ENCODE peak calls at places on chromosomes 13 and 19, in eight cellular contexts. One of them, this sample, is unnamed.

GRCh38 chr19:29967623-29968022 is 25.6 kb downstream of the URI1 start:
- DNase-seq in GM23338: no peak
- DNase-seq in HepG2: no peak
- DNase-seq in SK-N-SH: no peak
- DNase-seq in K562: peak
- DNase-seq in HCT116: no peak
- DNase-seq in GM12878: no peak
- DNase-seq in Panc1: no peak
- DNase-seq in this sample: peak

GRCh38 chr13:51125495-51126226 is 14.6 kb upstream of the C13orf42 start:
- DNase-seq in GM23338: peak
- DNase-seq in HepG2: peak
- DNase-seq in SK-N-SH: peak
- DNase-seq in K562: peak
- DNase-seq in HCT116: peak
- DNase-seq in GM12878: peak
- DNase-seq in Panc1: peak
- DNase-seq in this sample: peak

GRCh38 chr13:113854238-113855011 is 9.5 kb downstream of the GAS6 start:
- DNase-seq in GM23338: no peak
- DNase-seq in HepG2: no peak
- DNase-seq in SK-N-SH: no peak
- DNase-seq in K562: no peak
- DNase-seq in HCT116: no peak
- DNase-seq in GM12878: no peak
- DNase-seq in Panc1: no peak
- DNase-seq in this sample: no peak

GRCh38 chr13:28401303-28402056 is 93.4 kb downstream of the FLT1 start:
- DNase-seq in GM23338: no peak
- DNase-seq in HepG2: no peak
- DNase-seq in SK-N-SH: no peak
- DNase-seq in K562: peak
- DNase-seq in HCT116: no peak
- DNase-seq in GM12878: peak
- DNase-seq in Panc1: no peak
- DNase-seq in this sample: peak

GRCh38 chr13:53191091-53191490 is 162.5 kb downstream of the OLFM4 start:
- DNase-seq in GM23338: peak
- DNase-seq in HepG2: no peak
- DNase-seq in SK-N-SH: no peak
- DNase-seq in K562: no peak
- DNase-seq in HCT116: no peak
- DNase-seq in GM12878: no peak
- DNase-seq in Panc1: no peak
- DNase-seq in this sample: no peak

GRCh38 chr19:4108767-4109625 is 14.9 kb downstream of the MAP2K2 start:
- DNase-seq in GM23338: no peak
- DNase-seq in HepG2: no peak
- DNase-seq in SK-N-SH: no peak
- DNase-seq in K562: no peak
- DNase-seq in HCT116: no peak
- DNase-seq in GM12878: peak
- DNase-seq in Panc1: no peak
- DNase-seq in this sample: peak

GRCh38 chr19:14089662-14090508 is 666 bp downstream of the SAMD1 start:
- DNase-seq in GM23338: peak
- DNase-seq in HepG2: no peak
- DNase-seq in SK-N-SH: peak
- DNase-seq in K562: peak
- DNase-seq in HCT116: no peak
- DNase-seq in GM12878: no peak
- DNase-seq in Panc1: no peak
- DNase-seq in this sample: no peak

GRCh38 chr19:8528500-8528899 is 14.5 kb upstream of the ZNF414 start:
- DNase-seq in GM23338: no peak
- DNase-seq in HepG2: no peak
- DNase-seq in SK-N-SH: no peak
- DNase-seq in K562: no peak
- DNase-seq in HCT116: no peak
- DNase-seq in GM12878: no peak
- DNase-seq in Panc1: no peak
- DNase-seq in this sample: no peak

GRCh38 chr13:76440568-76440967 is 445.6 kb downstream of the KCTD12 start:
- DNase-seq in GM23338: no peak
- DNase-seq in HepG2: no peak
- DNase-seq in SK-N-SH: no peak
- DNase-seq in K562: no peak
- DNase-seq in HCT116: no peak
- DNase-seq in GM12878: peak
- DNase-seq in Panc1: no peak
- DNase-seq in this sample: peak

GRCh38 chr13:84528408-84529055 is 646.3 kb upstream of the SLITRK1 start:
- DNase-seq in GM23338: no peak
- DNase-seq in HepG2: no peak
- DNase-seq in SK-N-SH: no peak
- DNase-seq in K562: no peak
- DNase-seq in HCT116: no peak
- DNase-seq in GM12878: no peak
- DNase-seq in Panc1: no peak
- DNase-seq in this sample: no peak

GRCh38 chr13:98664510-98664909 is 87.6 kb upstream of the STK24 start:
- DNase-seq in GM23338: no peak
- DNase-seq in HepG2: no peak
- DNase-seq in SK-N-SH: no peak
- DNase-seq in K562: no peak
- DNase-seq in HCT116: no peak
- DNase-seq in GM12878: no peak
- DNase-seq in Panc1: no peak
- DNase-seq in this sample: no peak

GRCh38 chr19:1577090-1577928 is 9.2 kb upstream of the MEX3D start:
- DNase-seq in GM23338: no peak
- DNase-seq in HepG2: no peak
- DNase-seq in SK-N-SH: no peak
- DNase-seq in K562: no peak
- DNase-seq in HCT116: no peak
- DNase-seq in GM12878: no peak
- DNase-seq in Panc1: no peak
- DNase-seq in this sample: no peak

GRCh38 chr19:10829967-10830366 is 6.0 kb downstream of the TMED1 start:
- DNase-seq in GM23338: no peak
- DNase-seq in HepG2: no peak
- DNase-seq in SK-N-SH: peak
- DNase-seq in K562: no peak
- DNase-seq in HCT116: no peak
- DNase-seq in GM12878: no peak
- DNase-seq in Panc1: no peak
- DNase-seq in this sample: no peak

GRCh38 chr13:31201341-31202024 is 1.7 kb downstream of the B3GLCT start:
- DNase-seq in GM23338: no peak
- DNase-seq in HepG2: no peak
- DNase-seq in SK-N-SH: peak
- DNase-seq in K562: no peak
- DNase-seq in HCT116: no peak
- DNase-seq in GM12878: no peak
- DNase-seq in Panc1: no peak
- DNase-seq in this sample: no peak

DNA sequence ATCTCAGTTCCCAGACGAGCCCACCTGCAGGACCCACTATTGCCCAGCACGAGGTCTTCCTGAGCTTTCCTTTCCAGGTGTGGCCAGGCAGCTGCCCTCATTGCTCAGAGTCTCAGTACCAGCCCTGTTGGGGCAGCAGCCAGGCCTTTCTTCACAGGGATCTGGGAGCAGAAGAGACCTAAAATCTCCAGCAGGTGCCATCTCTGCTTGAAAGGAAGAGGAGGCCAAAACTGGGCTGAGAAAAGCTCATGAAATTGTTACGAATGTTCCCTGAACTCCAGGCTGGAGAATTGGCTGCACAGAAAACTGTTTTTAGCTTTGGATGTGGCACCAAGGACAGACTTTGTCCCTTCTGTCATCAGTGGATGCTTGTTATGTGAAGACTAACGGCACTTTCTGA is 8.7 kb upstream of the PEPD start:
- DNase-seq in GM23338: no peak
- DNase-seq in HepG2: no peak
- DNase-seq in SK-N-SH: no peak
- DNase-seq in K562: no peak
- DNase-seq in HCT116: no peak
- DNase-seq in GM12878: no peak
- DNase-seq in Panc1: no peak
- DNase-seq in this sample: no peak
- TF ChIP-seq REST in GM23338: no peak
- TF ChIP-seq REST in HepG2: no peak
- TF ChIP-seq REST in SK-N-SH: no peak
- TF ChIP-seq REST in K562: no peak
- TF ChIP-seq REST in HCT116: no peak
- TF ChIP-seq REST in GM12878: no peak
- TF ChIP-seq REST in Panc1: no peak
- TF ChIP-seq REST in this sample: no peak

GRCh38 chr13:34347784-34348573 is 530.0 kb downstream of the RFC3 start:
- DNase-seq in GM23338: peak
- DNase-seq in HepG2: peak
- DNase-seq in SK-N-SH: no peak
- DNase-seq in K562: no peak
- DNase-seq in HCT116: no peak
- DNase-seq in GM12878: no peak
- DNase-seq in Panc1: no peak
- DNase-seq in this sample: no peak

GRCh38 chr13:34346626-34347025 is 528.7 kb downstream of the RFC3 start:
- DNase-seq in GM23338: no peak
- DNase-seq in HepG2: no peak
- DNase-seq in SK-N-SH: no peak
- DNase-seq in K562: no peak
- DNase-seq in HCT116: no peak
- DNase-seq in GM12878: no peak
- DNase-seq in Panc1: no peak
- DNase-seq in this sample: no peak

GRCh38 chr13:34351134-34351533 is 533.2 kb downstream of the RFC3 start:
- DNase-seq in GM23338: no peak
- DNase-seq in HepG2: no peak
- DNase-seq in SK-N-SH: no peak
- DNase-seq in K562: no peak
- DNase-seq in HCT116: no peak
- DNase-seq in GM12878: no peak
- DNase-seq in Panc1: no peak
- DNase-seq in this sample: no peak

GRCh38 chr13:34345601-34345939 is 527.6 kb downstream of the RFC3 start:
- DNase-seq in GM23338: peak
- DNase-seq in HepG2: no peak
- DNase-seq in SK-N-SH: no peak
- DNase-seq in K562: no peak
- DNase-seq in HCT116: no peak
- DNase-seq in GM12878: no peak
- DNase-seq in Panc1: no peak
- DNase-seq in this sample: no peak

DNA sequence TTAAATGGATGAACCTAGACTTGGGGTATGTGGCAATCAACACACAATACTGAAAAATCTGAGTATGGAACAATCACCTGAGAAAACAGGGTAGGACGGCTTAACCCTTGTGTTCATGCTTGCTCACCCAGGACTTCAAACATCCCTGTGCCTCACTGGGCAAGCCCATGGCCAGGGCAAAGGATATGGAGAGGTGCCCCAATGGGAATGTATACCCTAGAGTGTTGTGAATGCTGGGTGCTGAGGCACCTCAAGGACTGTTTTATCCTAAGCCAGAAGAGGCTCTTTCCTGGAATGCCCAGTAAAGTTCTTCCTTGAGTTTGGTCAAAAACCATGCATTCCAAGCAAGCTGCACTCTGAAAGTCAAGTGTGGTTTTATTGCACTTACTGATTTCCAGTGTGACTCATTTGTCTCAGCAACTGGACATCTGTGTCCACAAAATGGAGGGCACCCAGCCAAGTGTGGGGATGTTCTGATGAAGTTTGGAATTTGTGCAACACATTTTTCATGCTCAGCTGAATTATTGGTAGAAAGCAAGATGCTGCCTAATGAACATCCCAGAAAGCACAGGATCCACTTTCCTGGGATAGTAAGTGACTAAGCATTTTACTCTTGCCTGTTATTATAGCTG is 531.3 kb downstream of the RFC3 start:
- DNase-seq in GM23338: no peak
- DNase-seq in HepG2: no peak
- DNase-seq in SK-N-SH: no peak
- DNase-seq in K562: no peak
- DNase-seq in HCT116: no peak
- DNase-seq in GM12878: no peak
- DNase-seq in Panc1: no peak
- DNase-seq in this sample: no peak
- TF ChIP-seq POLR2AphosphoS5 in GM23338: no peak
- TF ChIP-seq POLR2AphosphoS5 in HepG2: no peak
- TF ChIP-seq POLR2AphosphoS5 in SK-N-SH: peak
- TF ChIP-seq POLR2AphosphoS5 in K562: no peak
- TF ChIP-seq POLR2AphosphoS5 in HCT116: no peak
- TF ChIP-seq POLR2AphosphoS5 in GM12878: no peak
- TF ChIP-seq POLR2AphosphoS5 in Panc1: no peak
- TF ChIP-seq POLR2AphosphoS5 in this sample: no peak

GRCh38 chr19:50387176-50387867 is 3.2 kb downstream of the POLD1 start:
- DNase-seq in GM23338: no peak
- DNase-seq in HepG2: no peak
- DNase-seq in SK-N-SH: no peak
- DNase-seq in K562: no peak
- DNase-seq in HCT116: no peak
- DNase-seq in GM12878: no peak
- DNase-seq in Panc1: no peak
- DNase-seq in this sample: peak
- TF ChIP-seq REST in GM23338: no peak
- TF ChIP-seq REST in HepG2: no peak
- TF ChIP-seq REST in SK-N-SH: no peak
- TF ChIP-seq REST in K562: no peak
- TF ChIP-seq REST in HCT116: no peak
- TF ChIP-seq REST in GM12878: no peak
- TF ChIP-seq REST in Panc1: no peak
- TF ChIP-seq REST in this sample: no peak

DNA sequence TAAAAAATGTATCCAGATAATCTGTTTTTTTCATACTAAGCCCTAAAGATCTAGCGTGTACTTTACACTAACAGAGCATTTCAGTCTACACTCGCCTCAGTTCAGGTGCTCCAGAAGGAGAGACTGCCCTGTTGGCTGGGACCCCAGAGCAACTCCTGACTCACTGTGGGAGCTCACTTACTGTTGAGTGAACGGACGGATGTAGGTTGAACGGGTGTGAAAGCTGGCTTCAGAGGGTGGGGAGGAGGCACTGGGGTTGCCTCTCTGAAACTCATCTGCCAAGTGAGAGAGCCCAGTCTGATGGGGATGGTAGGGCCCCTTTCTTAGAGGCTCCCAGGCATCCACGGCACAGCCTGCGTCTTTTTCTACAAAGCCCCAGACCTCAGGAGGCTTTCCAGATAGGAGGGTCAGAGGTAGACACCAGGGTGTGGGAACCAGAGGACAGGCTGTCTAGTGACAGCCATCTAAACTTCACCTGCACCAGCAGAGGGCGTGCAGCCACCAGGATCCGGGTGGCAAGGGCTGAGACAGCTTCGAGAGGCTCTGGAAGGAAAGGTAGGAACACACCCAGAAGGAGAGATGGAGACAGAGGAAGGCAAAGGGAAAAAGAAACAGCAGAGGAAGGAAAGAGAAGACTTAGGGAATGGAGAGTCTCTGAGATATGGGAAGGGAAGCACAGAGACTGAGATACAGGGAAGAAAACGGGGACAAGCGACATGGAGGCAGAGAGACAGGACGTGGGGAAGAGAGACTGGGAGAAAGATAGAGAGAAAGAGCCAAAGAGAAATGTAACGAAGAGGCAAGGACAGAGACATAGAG is 3.7 kb downstream of the KASH5 start:
- DNase-seq in GM23338: peak
- DNase-seq in HepG2: peak
- DNase-seq in SK-N-SH: peak
- DNase-seq in K562: peak
- DNase-seq in HCT116: peak
- DNase-seq in GM12878: peak
- DNase-seq in Panc1: peak
- DNase-seq in this sample: peak
- TF ChIP-seq POLR2AphosphoS5 in GM23338: no peak
- TF ChIP-seq POLR2AphosphoS5 in HepG2: no peak
- TF ChIP-seq POLR2AphosphoS5 in SK-N-SH: no peak
- TF ChIP-seq POLR2AphosphoS5 in K562: no peak
- TF ChIP-seq POLR2AphosphoS5 in HCT116: no peak
- TF ChIP-seq POLR2AphosphoS5 in GM12878: no peak
- TF ChIP-seq POLR2AphosphoS5 in Panc1: no peak
- TF ChIP-seq POLR2AphosphoS5 in this sample: no peak

This sample was measured in HL-60.